ENCODE peak calls at places on chromosomes 2 and 18, in four cellular contexts. Q is A549, L is SK-N-SH, J is HepG2. Z is an unnamed sample.

GRCh38 chr2:74199871-74200305 is 1.5 kb downstream of the MTHFD2 start:
- DNase-seq in Q (no peak), L (no peak), J (no peak), Z (no peak)

GRCh38 chr2:75790121-75790520 is 79.4 kb upstream of the GCFC2 start:
- DNase-seq in Q (no peak), L (no peak), J (no peak), Z (no peak)

GRCh38 chr2:106546376-106546990 is 59.3 kb downstream of the CD8B2 start:
- DNase-seq in Q (no peak), L (no peak), J (no peak), Z (no peak)

GRCh38 chr2:85380048-85380447 is 25.5 kb downstream of the ELMOD3 start:
- DNase-seq in Q (no peak), L (no peak), J (no peak), Z (no peak)

GRCh38 chr2:120109186-120110061 is 96.5 kb downstream of the EPB41L5 start:
- DNase-seq in Q (peak; percentile 33), L (peak; percentile 41), J (peak; percentile 55), Z (peak; percentile 19)

GRCh38 chr2:111116843-111117665 is 3.7 kb upstream of the BCL2L11 start:
- DNase-seq in Q (peak; percentile 87), L (peak; percentile 80), J (peak; percentile 82), Z (peak; percentile 46)

GRCh38 chr2:27960237-27960912 is 69.8 kb downstream of the BABAM2 start:
- DNase-seq in Q (no peak), L (no peak), J (no peak), Z (no peak)

GRCh38 chr2:26530696-26531095 is 52.8 kb upstream of the OTOF start:
- DNase-seq in Q (no peak), L (no peak), J (no peak), Z (no peak)

GRCh38 chr18:62737474-62737873 is 22.1 kb downstream of the PHLPP1 start:
- DNase-seq in Q (no peak), L (no peak), J (no peak), Z (no peak)

GRCh38 chr2:32562906-32563305 is 64.9 kb upstream of the TTC27 start:
- DNase-seq in Q (no peak), L (no peak), J (no peak), Z (no peak)

GRCh38 chr18:5630766-5631413 is 87.1 kb upstream of the EPB41L3 start:
- DNase-seq in Q (no peak), L (no peak), J (no peak), Z (no peak)

GRCh38 chr18:30192216-30192615 is 850.3 kb downstream of the DSC3 start:
- DNase-seq in Q (no peak), L (no peak), J (peak; percentile 5), Z (no peak)
- H3K9me3 ChIP-seq in Q (no peaks in the 10 kb centered on the region), L (no peaks in the 10 kb centered on the region), J (peaks cover 15% of the 10 kb centered on the region), Z (no peaks in the 10 kb centered on the region)

GRCh38 chr2:206989306-206989705 is 50.0 kb downstream of the CPO start:
- DNase-seq in Q (peak; percentile 25), L (peak; percentile 37), J (peak; percentile 49), Z (no peak)
- TF ChIP-seq PBX3 in Q (no peak), L (no peak), J (no peak), Z (no peak)

GRCh38 chr2:115427436-115427835 is 985.0 kb downstream of the DPP10 start:
- DNase-seq in Q (no peak), L (no peak), J (no peak), Z (no peak)
- H3K9me3 ChIP-seq in Q (peaks cover 5% of the 10 kb centered on the region), L (no peaks in the 10 kb centered on the region), J (peaks cover 90% of the 10 kb centered on the region), Z (no peaks in the 10 kb centered on the region)

DNA sequence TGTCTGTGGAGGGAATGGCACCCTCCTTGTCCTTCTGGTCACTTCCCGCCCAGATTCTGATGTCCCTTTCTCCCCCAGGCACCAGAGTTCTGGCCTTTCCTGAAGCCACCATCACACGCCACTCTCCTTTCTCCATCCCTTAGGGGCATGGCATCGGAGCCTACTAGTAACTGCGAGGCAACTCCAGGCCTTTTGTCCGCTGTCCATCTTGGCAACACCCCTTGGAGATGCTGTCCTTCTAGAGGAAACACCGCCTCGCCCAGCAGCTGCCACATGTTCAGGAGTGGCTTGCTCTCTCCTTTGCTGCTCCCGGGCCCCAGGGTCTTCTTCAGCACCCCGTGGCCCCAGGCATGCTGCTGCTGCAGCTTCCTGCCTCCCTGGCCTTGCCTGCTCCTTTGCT is 267.0 kb downstream of the SRBD1 start:
- DNase-seq in Q (no peak), L (no peak), J (no peak), Z (no peak)
- TF ChIP-seq PBX3 in Q (no peak), L (no peak), J (no peak), Z (no peak)

DNA sequence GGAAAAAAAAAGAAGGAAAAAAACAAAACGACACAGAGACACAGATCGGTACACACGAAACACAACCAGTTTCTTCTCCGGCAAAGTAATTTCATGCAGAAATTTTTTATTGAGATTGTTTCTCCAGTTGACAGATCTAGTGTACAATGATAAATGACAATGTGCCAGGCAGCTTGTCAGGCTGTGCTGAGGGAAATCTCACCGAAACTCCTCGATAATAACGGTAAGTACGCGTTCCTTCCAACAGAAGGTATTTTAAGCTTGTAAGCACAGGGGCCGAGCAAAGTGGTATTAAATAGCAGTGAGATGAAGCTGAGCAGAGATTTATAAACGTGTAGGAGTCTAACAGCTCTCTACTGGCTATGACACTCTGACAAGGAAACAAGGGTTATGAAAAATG is 615.5 kb upstream of the SALL3 start:
- DNase-seq in Q (no peak), L (no peak), J (no peak), Z (no peak)
- H3K9me3 ChIP-seq in Q (no peaks in the 10 kb centered on the region), L (no peaks in the 10 kb centered on the region), J (peaks cover 3% of the 10 kb centered on the region), Z (no peaks in the 10 kb centered on the region)

GRCh38 chr2:223760838-223761502 is 76.4 kb downstream of the AP1S3 start:
- DNase-seq in Q (peak; percentile 42), L (peak; percentile 20), J (peak; percentile 77), Z (peak; percentile 53)
- TF ChIP-seq PBX3 in Q (no peak), L (peak; percentile 54), J (no peak), Z (no peak)

GRCh38 chr2:196652869-196653268 is 13.4 kb downstream of the CCDC150 start:
- DNase-seq in Q (no peak), L (no peak), J (no peak), Z (no peak)
- H3K9me3 ChIP-seq in Q (peaks cover 49% of the 10 kb centered on the region), L (peaks cover 15% of the 10 kb centered on the region), J (peaks cover 46% of the 10 kb centered on the region), Z (peaks cover 49% of the 10 kb centered on the region)

GRCh38 chr2:229578052-229578846 is 136.1 kb downstream of the DNER start:
- DNase-seq in Q (no peak), L (no peak), J (no peak), Z (no peak)
- TF ChIP-seq PBX3 in Q (no peak), L (no peak), J (no peak), Z (no peak)

Z was measured in GM12878.